ENCODE peak calls at places on chromosomes 13 and 19, in five cellular contexts. F is NCI-H524; I is A172; A is CD8-positive, alpha-beta T cell; B is fibroblast of the aortic adventitia. O is an unnamed sample.

GRCh38 chr13:102136735-102137296 is 265.0 kb downstream of the FGF14 start:
- DNase-seq in F (no peak), I (no peak), A (no peak), B (peak; percentile 30), O (no peak)

GRCh38 chr13:106566682-106567420 is 1.1 kb downstream of the ARGLU1 start:
- DNase-seq in F (peak; percentile 40), I (peak; percentile 57), A (peak; percentile 25), B (peak; percentile 52), O (peak; percentile 23)

GRCh38 chr13:27112006-27112405 is 59.6 kb downstream of the USP12 start:
- DNase-seq in F (no peak), I (no peak), A (no peak), B (no peak), O (no peak)

GRCh38 chr13:76707360-76707759 is 178.8 kb downstream of the KCTD12 start:
- DNase-seq in F (no peak), I (peak; percentile 14), A (no peak), B (peak; percentile 70), O (no peak)

GRCh38 chr13:79593611-79594275 is 112.8 kb downstream of the NDFIP2 start:
- DNase-seq in F (peak; percentile 43), I (peak; percentile 88), A (no peak), B (peak; percentile 92), O (no peak)

GRCh38 chr19:51305479-51305878 is 6.0 kb upstream of the IGLON5 start:
- DNase-seq in F (no peak), I (no peak), A (no peak), B (no peak), O (no peak)

GRCh38 chr19:47309608-47310007 is at the start of gene C5AR1:
- DNase-seq in F (no peak), I (no peak), A (no peak), B (no peak), O (no peak)

GRCh38 chr19:43586346-43586745 is 9.6 kb downstream of the IRGQ start:
- DNase-seq in F (no peak), I (no peak), A (no peak), B (no peak), O (no peak)

GRCh38 chr19:44587863-44588752 is 25.3 kb upstream of the IGSF23 start:
- DNase-seq in F (no peak), I (peak; percentile 86), A (no peak), B (peak; percentile 96), O (no peak)

GRCh38 chr19:15108145-15108844 is 1.1 kb downstream of the SYDE1 start:
- DNase-seq in F (no peak), I (no peak), A (no peak), B (no peak), O (no peak)

GRCh38 chr19:39430675-39431593 is 4.8 kb downstream of the RPS16 start:
- DNase-seq in F (no peak), I (peak; percentile 99), A (peak; percentile 54), B (peak; percentile 86), O (no peak)

GRCh38 chr19:55495646-55496349 is 7.6 kb downstream of the SSC5D start:
- DNase-seq in F (no peak), I (peak; percentile 46), A (no peak), B (no peak), O (no peak)

GRCh38 chr19:13102666-13103584 is at the start of gene LYL1:
- DNase-seq in F (no peak), I (no peak), A (peak; percentile 28), B (peak; percentile 59), O (no peak)

GRCh38 chr19:16587031-16588023 is 15.1 kb upstream of the SLC35E1 start:
- DNase-seq in F (peak; percentile 67), I (peak; percentile 51), A (peak; percentile 72), B (no peak), O (no peak)

GRCh38 chr13:76223999-76224398 is 587.9 kb downstream of the LMO7 start:
- DNase-seq in F (no peak), I (no peak), A (no peak), B (no peak), O (no peak)

GRCh38 chr19:16070366-16070990 is 5.8 kb upstream of the TPM4 start:
- DNase-seq in F (no peak), I (peak; percentile 96), A (peak; percentile 84), B (no peak), O (no peak)

GRCh38 chr13:37295046-37295445 is 189.6 kb upstream of the CSNK1A1L start:
- DNase-seq in F (no peak), I (no peak), A (no peak), B (no peak), O (no peak)

GRCh38 chr13:101567841-101568240 is 115.4 kb downstream of the ITGBL1 start:
- DNase-seq in F (no peak), I (no peak), A (no peak), B (no peak), O (no peak)

GRCh38 chr13:26220575-26220974 is 1.5 kb downstream of the RNF6 start:
- DNase-seq in F (no peak), I (peak; percentile 40), A (no peak), B (peak; percentile 54), O (no peak)

GRCh38 chr19:50431343-50432220 is 1.1 kb upstream of the MYBPC2 start:
- DNase-seq in F (peak; percentile 78), I (peak; percentile 63), A (peak; percentile 90), B (peak; percentile 67), O (peak; percentile 46)

GRCh38 chr13:44921931-44922758 is 67.1 kb downstream of the NUFIP1 start:
- DNase-seq in F (no peak), I (peak; percentile 88), A (no peak), B (peak; percentile 97), O (no peak)

GRCh38 chr19:18062043-18062442 is 24.7 kb downstream of the IL12RB1 start:
- DNase-seq in F (peak; percentile 38), I (no peak), A (no peak), B (no peak), O (no peak)

GRCh38 chr13:97388385-97388784 is 45.6 kb upstream of the RAP2A start:
- DNase-seq in F (no peak), I (no peak), A (no peak), B (no peak), O (no peak)

GRCh38 chr13:43085545-43085944 is 62.2 kb downstream of the DNAJC15 start:
- DNase-seq in F (peak; percentile 63), I (peak; percentile 22), A (no peak), B (peak; percentile 74), O (peak; percentile 82)

GRCh38 chr13:38821753-38822551 is 135.1 kb downstream of the FREM2 start:
- DNase-seq in F (no peak), I (no peak), A (no peak), B (no peak), O (no peak)

GRCh38 chr13:39377699-39378098 is 225.3 kb downstream of the LHFPL6 start:
- DNase-seq in F (no peak), I (no peak), A (no peak), B (no peak), O (no peak)

GRCh38 chr19:46133101-46133627 is 8.7 kb upstream of the IGFL3 start:
- DNase-seq in F (no peak), I (peak; percentile 91), A (no peak), B (peak; percentile 92), O (no peak)

GRCh38 chr13:106534844-106535551 is 464 bp downstream of the EFNB2 start:
- DNase-seq in F (peak; percentile 37), I (no peak), A (peak; percentile 31), B (peak; percentile 12), O (peak; percentile 67)

GRCh38 chr13:100363351-100363750 is 225.2 kb downstream of the GGACT start:
- DNase-seq in F (no peak), I (peak; percentile 12), A (no peak), B (peak; percentile 56), O (no peak)

GRCh38 chr19:2330255-2330631 is 1.8 kb downstream of the SPPL2B start:
- DNase-seq in F (no peak), I (no peak), A (no peak), B (no peak), O (no peak)

GRCh38 chr13:99971576-99972189 is at the start of gene ZIC5:
- DNase-seq in F (peak; percentile 56), I (no peak), A (no peak), B (no peak), O (peak; percentile 49)

GRCh38 chr19:55050749-55051532 is 12.0 kb downstream of the RDH13 start:
- DNase-seq in F (no peak), I (no peak), A (no peak), B (no peak), O (no peak)

GRCh38 chr19:52533901-52534300 is 6.4 kb downstream of the ZNF808 start:
- DNase-seq in F (no peak), I (no peak), A (no peak), B (no peak), O (no peak)

GRCh38 chr13:84433024-84433423 is 550.8 kb upstream of the SLITRK1 start:
- DNase-seq in F (no peak), I (peak; percentile 64), A (no peak), B (peak; percentile 76), O (no peak)

GRCh38 chr19:48445256-48445605 is 552 bp upstream of the GRWD1 start:
- DNase-seq in F (peak; percentile 91), I (peak; percentile 80), A (no peak), B (peak; percentile 96), O (peak; percentile 90)

GRCh38 chr19:54281008-54281728 is at the start of gene LILRB2:
- DNase-seq in F (no peak), I (no peak), A (no peak), B (no peak), O (no peak)

GRCh38 chr19:43468354-43469159 is 3.1 kb upstream of the LYPD3 start:
- DNase-seq in F (no peak), I (no peak), A (peak; percentile 23), B (no peak), O (no peak)

GRCh38 chr19:31511696-31512095 is 162.5 kb upstream of the TSHZ3 start:
- DNase-seq in F (no peak), I (no peak), A (no peak), B (no peak), O (no peak)

GRCh38 chr19:53870485-53870844 is 2.8 kb downstream of the MYADM start:
- DNase-seq in F (no peak), I (no peak), A (no peak), B (no peak), O (no peak)

O was measured in NCI-H1694 treated with DMSO at 0.1 percent for 48 hours.